ENCODE peak calls at places on chromosomes 12 and 14, in four cellular contexts. I, P, O and W are unnamed samples.

GRCh38 chr12:89252284-89252683 is 100.0 kb downstream of the DUSP6 start:
- DNase-seq in O (peak), P (no peak), I (peak), W (no peak)

GRCh38 chr14:74506408-74506807 is 12.8 kb downstream of the ISCA2 start:
- DNase-seq in P (no peak), I (no peak), O (no peak), W (no peak)

GRCh38 chr12:74889563-74890236 is 319.9 kb downstream of the KCNC2 start:
- DNase-seq in P (no peak), I (peak), O (no peak), W (no peak)

GRCh38 chr12:11595080-11595479 is 54.4 kb upstream of the ETV6 start:
- DNase-seq in O (no peak), I (no peak), P (no peak), W (no peak)

GRCh38 chr14:69625299-69626131 is 14.1 kb downstream of the SUSD6 start:
- DNase-seq in P (peak), O (no peak), I (peak), W (peak)

GRCh38 chr14:32950584-32950983 is 11.9 kb downstream of the NPAS3 start:
- DNase-seq in O (no peak), I (peak), P (no peak), W (no peak)

GRCh38 chr12:131133015-131133905 is 179.6 kb downstream of the ADGRD1 start:
- DNase-seq in P (no peak), I (no peak), O (no peak), W (no peak)

GRCh38 chr12:85029456-85029855 is 6.6 kb downstream of the TSPAN19 start:
- DNase-seq in I (peak), P (no peak), O (no peak), W (no peak)

GRCh38 chr12:27236498-27236897 is 7.6 kb upstream of the STK38L start:
- DNase-seq in I (peak), P (no peak), O (no peak), W (no peak)

GRCh38 chr12:47034661-47035060 is 44.8 kb upstream of the PCED1B start:
- DNase-seq in O (no peak), P (no peak), I (peak), W (no peak)

GRCh38 chr12:109900752-109901580 is 892 bp downstream of the TCHP start:
- DNase-seq in I (peak), O (no peak), P (no peak), W (no peak)

GRCh38 chr12:100156731-100157426 is 14.2 kb upstream of the BLTP3B start:
- DNase-seq in O (no peak), I (no peak), P (no peak), W (no peak)

GRCh38 chr12:45425426-45425825 is 209.5 kb downstream of the ANO6 start:
- DNase-seq in I (peak), P (no peak), O (no peak), W (no peak)

GRCh38 chr14:63342381-63342780 is 23.6 kb upstream of the GPHB5 start:
- DNase-seq in I (peak), O (no peak), P (no peak), W (no peak)

GRCh38 chr12:116794725-116795124 is 56.6 kb downstream of the RNFT2 start:
- DNase-seq in I (no peak), O (no peak), P (no peak), W (no peak)

GRCh38 chr12:65885716-65886115 is 61.4 kb downstream of the HMGA2 start:
- DNase-seq in P (no peak), O (no peak), I (peak), W (no peak)

GRCh38 chr14:33730163-33730562 is 220.7 kb downstream of the EGLN3 start:
- DNase-seq in O (no peak), P (no peak), I (peak), W (no peak)

GRCh38 chr14:96847451-96847850 is 50.3 kb downstream of the VRK1 start:
- DNase-seq in P (no peak), I (no peak), O (no peak), W (no peak)

GRCh38 chr14:32986791-32987545 is 48.3 kb downstream of the NPAS3 start:
- DNase-seq in P (no peak), I (peak), O (no peak), W (no peak)

GRCh38 chr12:94157891-94158495 is 9.6 kb downstream of the PLXNC1 start:
- DNase-seq in I (no peak), O (no peak), P (no peak), W (peak)

GRCh38 chr14:61121293-61121897 is 140.3 kb downstream of the SLC38A6 start:
- DNase-seq in O (no peak), I (no peak), P (no peak), W (no peak)

GRCh38 chr12:65156366-65156831 is 13.0 kb upstream of the LEMD3 start:
- DNase-seq in I (peak), O (no peak), P (no peak), W (no peak)

GRCh38 chr12:45219621-45220020 is 3.7 kb downstream of the ANO6 start:
- DNase-seq in I (no peak), O (no peak), P (no peak), W (no peak)

GRCh38 chr12:64611430-64612286 is 1.4 kb downstream of the RASSF3 start:
- DNase-seq in P (peak), O (peak), I (peak), W (peak)

GRCh38 chr14:100129161-100129589 is 30.3 kb downstream of the DEGS2 start:
- DNase-seq in O (no peak), I (peak), P (no peak), W (no peak)

GRCh38 chr12:67241482-67241881 is 27.7 kb upstream of the CAND1 start:
- DNase-seq in P (no peak), O (no peak), I (peak), W (no peak)

GRCh38 chr12:87332987-87333761 is 696.0 kb downstream of the C12orf50 start:
- DNase-seq in P (no peak), I (no peak), O (no peak), W (no peak)

GRCh38 chr12:63298386-63298930 is 147.5 kb upstream of the AVPR1A start:
- DNase-seq in P (no peak), O (no peak), I (peak), W (no peak)

GRCh38 chr12:49365542-49365941 is 1.7 kb upstream of the SPATS2 start:
- DNase-seq in P (no peak), I (peak), O (no peak), W (no peak)

GRCh38 chr12:38149395-38150073 is 167.0 kb upstream of the ALG10B start:
- DNase-seq in I (no peak), P (no peak), O (no peak), W (peak)

GRCh38 chr12:89969098-89969497 is 260.5 kb upstream of the ATP2B1 start:
- DNase-seq in I (no peak), O (no peak), P (no peak), W (no peak)

GRCh38 chr14:65242732-65243134 is 140.4 kb upstream of the MAX start:
- DNase-seq in I (peak), O (no peak), P (no peak), W (no peak)

GRCh38 chr12:64256166-64256800 is 34.2 kb upstream of the KICS2 start:
- DNase-seq in O (peak), I (peak), P (no peak), W (no peak)

GRCh38 chr14:38311655-38312054 is 55.8 kb upstream of the CLEC14A start:
- DNase-seq in O (no peak), I (peak), P (no peak), W (no peak)

GRCh38 chr14:102849522-102850379 is 72.5 kb downstream of the TRAF3 start:
- DNase-seq in P (no peak), I (peak), O (no peak), W (peak)

GRCh38 chr12:62813031-62813829 is 121.7 kb downstream of the PPM1H start:
- DNase-seq in I (peak), P (peak), O (peak), W (peak)

GRCh38 chr14:69101331-69101826 is 51.5 kb downstream of the DCAF5 start:
- DNase-seq in P (no peak), O (peak), I (peak), W (no peak)

GRCh38 chr12:21265932-21266331 is 68.8 kb downstream of the SLCO1A2 start:
- DNase-seq in P (no peak), I (peak), O (no peak), W (no peak)

GRCh38 chr12:41254546-41254945 is 66.4 kb downstream of the PDZRN4 start:
- DNase-seq in P (no peak), I (no peak), O (no peak), W (no peak)